ENCODE peak calls at places on chromosomes 1 and 21, in five cellular contexts. K, D, W, M and Y are unnamed samples.

GRCh38 chr1:33429846-33430750 is 797 bp downstream of the PHC2 start:
- DNase-seq in K (peak), D (no peak), W (no peak), M (peak), Y (peak)

GRCh38 chr1:100462291-100463040 is 75.5 kb upstream of the GPR88 start:
- DNase-seq in K (no peak), D (no peak), W (no peak), M (no peak), Y (no peak)

GRCh38 chr1:227318852-227319607 is 738 bp upstream of the CDC42BPA start:
- DNase-seq in K (peak), D (no peak), W (peak), M (peak), Y (no peak)

GRCh38 chr1:201791775-201792166 is 37.2 kb upstream of the IPO9 start:
- DNase-seq in K (no peak), D (no peak), W (peak), M (no peak), Y (no peak)

GRCh38 chr1:155910621-155911121 is 478 bp downstream of the RIT1 start:
- DNase-seq in K (no peak), D (no peak), W (peak), M (no peak), Y (no peak)

GRCh38 chr1:2991753-2992495 is 29.3 kb upstream of the ACTRT2 start:
- DNase-seq in K (peak), D (no peak), W (no peak), M (no peak), Y (no peak)

GRCh38 chr1:182080955-182081582 is 19.6 kb upstream of the ZNF648 start:
- DNase-seq in K (no peak), D (no peak), W (peak), M (peak), Y (peak)

GRCh38 chr1:208929575-208929974 is 653.9 kb upstream of the CAMK1G start:
- DNase-seq in K (no peak), D (no peak), W (peak), M (no peak), Y (no peak)

GRCh38 chr1:93490357-93490756 is 42.4 kb downstream of the FNBP1L start:
- DNase-seq in K (no peak), D (no peak), W (no peak), M (no peak), Y (no peak)

GRCh38 chr1:218499021-218499691 is 154.0 kb downstream of the TGFB2 start:
- DNase-seq in K (no peak), D (no peak), W (peak), M (no peak), Y (no peak)

GRCh38 chr1:90347366-90347765 is 352.5 kb downstream of the ZNF326 start:
- DNase-seq in K (peak), D (no peak), W (no peak), M (no peak), Y (no peak)

GRCh38 chr1:233904979-233905415 is 521 bp downstream of the SLC35F3 start:
- DNase-seq in K (no peak), D (no peak), W (no peak), M (peak), Y (peak)

GRCh38 chr21:38327984-38328383 is 71.2 kb downstream of the KCNJ15 start:
- DNase-seq in K (no peak), D (no peak), W (peak), M (no peak), Y (no peak)

GRCh38 chr1:32242341-32242851 is 4.6 kb upstream of the FAM167B start:
- DNase-seq in K (no peak), D (no peak), W (no peak), M (no peak), Y (no peak)

GRCh38 chr1:92442351-92442750 is 44.4 kb downstream of the GFI1 start:
- DNase-seq in K (no peak), D (no peak), W (no peak), M (no peak), Y (no peak)

GRCh38 chr1:51927029-51927428 is 48.5 kb upstream of the NRDC start:
- DNase-seq in K (no peak), D (no peak), W (peak), M (no peak), Y (no peak)

GRCh38 chr1:7046891-7047290 is 261.6 kb downstream of the CAMTA1 start:
- DNase-seq in K (no peak), D (no peak), W (no peak), M (no peak), Y (no peak)

GRCh38 chr1:154427173-154428139 is 22.3 kb downstream of the IL6R start:
- DNase-seq in K (peak), D (no peak), W (no peak), M (no peak), Y (no peak)

GRCh38 chr1:93296555-93297154 is 49.1 kb upstream of the DR1 start:
- DNase-seq in K (no peak), D (no peak), W (no peak), M (no peak), Y (no peak)

GRCh38 chr21:38495242-38495641 is 3.0 kb downstream of the ERG start:
- DNase-seq in K (no peak), D (no peak), W (no peak), M (no peak), Y (no peak)

GRCh38 chr1:97581614-97582051 is 339.2 kb downstream of the DPYD start:
- DNase-seq in K (no peak), D (no peak), W (peak), M (no peak), Y (no peak)

GRCh38 chr1:203116048-203116810 is 11.3 kb upstream of the ADORA1 start:
- DNase-seq in K (no peak), D (no peak), W (no peak), M (peak), Y (no peak)

GRCh38 chr21:45278156-45278911 is 9.4 kb downstream of the POFUT2 start:
- DNase-seq in K (peak), D (no peak), W (no peak), M (peak), Y (peak)

GRCh38 chr1:154908937-154909336 is 27.6 kb downstream of the PMVK start:
- DNase-seq in K (no peak), D (no peak), W (no peak), M (no peak), Y (no peak)

GRCh38 chr1:178011101-178011828 is 41.4 kb upstream of the SEC16B start:
- DNase-seq in K (no peak), D (no peak), W (peak), M (no peak), Y (no peak)

GRCh38 chr1:14930224-14930965 is 223.2 kb upstream of the TMEM51 start:
- DNase-seq in K (no peak), D (no peak), W (no peak), M (no peak), Y (no peak)

GRCh38 chr1:207959141-207959825 is 48.4 kb upstream of the CD34 start:
- DNase-seq in K (peak), D (peak), W (no peak), M (no peak), Y (peak)

GRCh38 chr1:115118086-115118485 is 28.8 kb upstream of the TSPAN2 start:
- DNase-seq in K (no peak), D (no peak), W (no peak), M (no peak), Y (no peak)

GRCh38 chr1:224317383-224318045 is 12.5 kb downstream of the NVL start:
- DNase-seq in K (no peak), D (no peak), W (no peak), M (no peak), Y (no peak)

GRCh38 chr1:19340387-19340937 is 28.3 kb downstream of the SLC66A1 start:
- DNase-seq in K (no peak), D (no peak), W (no peak), M (no peak), Y (no peak)

GRCh38 chr1:108692724-108693655 is 880 bp downstream of the PRPF38B start:
- DNase-seq in K (peak), D (peak), W (peak), M (no peak), Y (no peak)

GRCh38 chr1:31651025-31651424 is 6.3 kb upstream of the PEF1 start:
- DNase-seq in K (no peak), D (no peak), W (no peak), M (no peak), Y (no peak)

GRCh38 chr1:52748119-52748518 is 21.9 kb downstream of the ZYG11B start:
- DNase-seq in K (no peak), D (no peak), W (no peak), M (no peak), Y (no peak)

GRCh38 chr21:46347791-46348381 is 23.9 kb downstream of the PCNT start:
- DNase-seq in K (no peak), D (peak), W (no peak), M (no peak), Y (no peak)

GRCh38 chr1:66445492-66446181 is 88.3 kb upstream of the SGIP1 start:
- DNase-seq in K (peak), D (no peak), W (no peak), M (no peak), Y (no peak)

GRCh38 chr1:61077676-61078521 is 4.5 kb upstream of the NFIA start:
- DNase-seq in K (peak), D (peak), W (peak), M (peak), Y (no peak)

GRCh38 chr1:17887646-17888395 is 132.7 kb downstream of the ACTL8 start:
- DNase-seq in K (no peak), D (no peak), W (no peak), M (no peak), Y (peak)

GRCh38 chr1:20469406-20470076 is 16.5 kb downstream of the CAMK2N1 start:
- DNase-seq in K (no peak), D (no peak), W (no peak), M (no peak), Y (no peak)
- TF ChIP-seq CTCF in K (no peak), D (no peak), W (peak), M (peak), Y (no peak)

GRCh38 chr1:157624471-157624870 is 26.6 kb upstream of the FCRL4 start:
- DNase-seq in K (no peak), D (no peak), W (no peak), M (no peak), Y (no peak)

GRCh38 chr1:157628773-157629172 is 30.9 kb upstream of the FCRL4 start:
- DNase-seq in K (no peak), D (no peak), W (no peak), M (no peak), Y (no peak)

GRCh38 chr1:157622471-157622870 is 24.6 kb upstream of the FCRL4 start:
- DNase-seq in K (no peak), D (no peak), W (no peak), M (no peak), Y (no peak)

GRCh38 chr1:157626099-157626498 is 28.2 kb upstream of the FCRL4 start:
- DNase-seq in K (no peak), D (no peak), W (no peak), M (no peak), Y (no peak)
- TF ChIP-seq CTCF in K (no peak), D (no peak), W (peak), M (no peak), Y (no peak)

DNA sequence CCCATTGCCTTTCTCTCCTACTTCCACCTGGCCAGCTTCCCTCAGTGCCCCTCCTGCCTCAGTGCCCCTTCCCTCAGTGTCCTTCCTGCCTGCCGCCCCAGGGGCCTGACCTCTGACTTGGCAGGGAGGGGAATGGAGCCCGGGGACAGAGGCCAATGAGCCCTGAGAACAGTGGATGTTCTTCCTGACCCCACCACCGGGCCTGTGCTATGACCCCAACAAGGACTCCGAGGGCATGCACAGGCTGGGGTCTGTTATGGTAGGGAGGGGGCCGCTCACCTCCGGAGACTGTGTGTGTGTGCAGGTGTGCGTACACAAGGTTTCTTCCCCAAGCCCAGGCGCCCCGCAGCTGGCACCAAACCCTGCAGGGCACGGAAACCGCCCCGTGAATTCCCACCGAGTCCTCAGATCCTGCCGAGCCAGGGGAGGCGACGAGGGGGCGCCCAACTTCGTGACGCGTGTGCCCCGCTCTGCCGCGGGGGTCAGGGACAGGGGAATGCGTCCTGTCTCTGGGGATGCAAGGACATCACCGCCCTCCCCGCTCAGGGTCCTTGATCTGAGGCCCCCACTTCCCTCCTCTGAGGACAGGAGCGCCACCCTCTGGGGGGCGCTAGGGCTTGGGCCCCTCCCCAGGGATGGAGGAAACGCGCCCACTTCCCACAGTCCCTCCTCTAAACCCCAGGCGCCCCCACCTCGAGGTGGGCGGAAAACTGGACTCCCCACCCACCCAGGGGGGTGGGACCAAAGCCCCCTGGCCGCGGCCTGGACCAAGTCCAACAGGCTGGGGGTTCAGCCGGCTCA is 725 bp downstream of the RAP1GAP start:
- DNase-seq in K (no peak), D (no peak), W (no peak), M (no peak), Y (no peak)
- TF ChIP-seq CTCF in K (no peak), D (no peak), W (peak), M (peak), Y (no peak)

DNA sequence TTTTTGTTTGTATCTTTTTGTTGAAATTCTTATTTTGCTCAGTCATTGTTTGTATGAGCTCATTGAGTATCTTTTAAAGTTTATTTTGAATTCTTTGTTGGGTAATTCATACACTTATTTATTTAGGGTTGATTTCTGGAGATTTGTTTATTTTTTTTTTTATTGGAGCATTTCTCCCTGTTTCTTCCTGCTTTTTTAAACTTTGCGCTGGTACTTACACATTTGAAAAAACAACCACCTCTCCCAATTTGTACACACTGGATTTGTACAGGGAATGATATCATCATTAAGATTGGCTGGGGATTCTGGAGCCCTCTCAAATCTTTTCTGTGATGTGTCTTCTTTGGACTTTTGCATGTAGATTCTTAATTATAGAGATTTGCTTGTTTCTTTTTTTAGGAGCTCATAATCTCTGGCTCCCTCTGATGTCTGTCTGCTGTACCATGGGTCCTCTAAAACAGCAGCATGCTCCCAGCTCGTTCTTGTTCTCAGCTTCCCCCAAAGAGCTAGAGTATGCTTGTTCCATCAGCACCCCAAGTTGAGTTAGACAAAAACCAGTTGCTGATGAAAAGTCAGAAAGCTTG is 310.7 kb downstream of the DUSP10 start:
- DNase-seq in K (no peak), D (no peak), W (peak), M (no peak), Y (no peak)
- TF ChIP-seq CTCF in K (no peak), D (no peak), W (peak), M (no peak), Y (no peak)

DNA sequence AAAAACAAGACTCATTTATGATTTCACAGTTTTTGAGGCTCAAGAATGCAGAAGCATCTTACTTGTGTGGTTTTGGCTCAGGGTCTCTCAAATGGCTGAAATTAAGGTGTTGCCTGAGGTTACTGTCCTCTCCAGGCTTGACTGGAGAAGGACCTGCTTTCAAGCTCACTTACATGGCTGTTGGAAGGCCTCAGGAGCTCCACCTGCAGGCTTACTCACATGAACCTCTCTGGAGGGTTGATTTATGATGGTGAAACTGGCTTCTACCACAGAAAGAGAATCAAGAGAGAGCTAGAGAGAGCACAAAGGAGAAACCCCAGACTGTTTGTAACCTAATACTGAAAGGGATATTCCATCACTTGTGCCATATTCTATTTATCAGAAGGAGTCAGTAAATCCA is 6.2 kb upstream of the KCNK2 start:
- DNase-seq in K (no peak), D (no peak), W (peak), M (no peak), Y (no peak)
- TF ChIP-seq CTCF in K (no peak), D (no peak), W (peak), M (peak), Y (peak)

GRCh38 chr1:46180082-46180616 is 3.9 kb upstream of the P3R3URF start:
- DNase-seq in K (peak), D (no peak), W (no peak), M (no peak), Y (no peak)
- TF ChIP-seq CTCF in K (no peak), D (no peak), W (no peak), M (no peak), Y (no peak)

GRCh38 chr1:184088037-184088436 is 36.5 kb downstream of the TSEN15 start:
- DNase-seq in K (no peak), D (no peak), W (no peak), M (no peak), Y (no peak)
- TF ChIP-seq CTCF in K (no peak), D (no peak), W (no peak), M (no peak), Y (no peak)

GRCh38 chr1:12014141-12014981 is 4.9 kb upstream of the MIIP start:
- DNase-seq in K (peak), D (no peak), W (peak), M (no peak), Y (no peak)
- TF ChIP-seq CTCF in K (no peak), D (no peak), W (peak), M (no peak), Y (peak)

GRCh38 chr1:20663365-20663764 is 2.2 kb upstream of the DDOST start:
- DNase-seq in K (no peak), D (no peak), W (no peak), M (no peak), Y (no peak)

GRCh38 chr1:20661235-20662109 is at the start of gene DDOST:
- DNase-seq in K (peak), D (peak), W (peak), M (peak), Y (peak)

GRCh38 chr1:20663969-20664715 is 3.0 kb upstream of the DDOST start:
- DNase-seq in K (no peak), D (no peak), W (no peak), M (no peak), Y (no peak)

GRCh38 chr1:20660363-20661234 is 570 bp downstream of the DDOST start:
- DNase-seq in K (no peak), D (no peak), W (no peak), M (no peak), Y (no peak)

DNA sequence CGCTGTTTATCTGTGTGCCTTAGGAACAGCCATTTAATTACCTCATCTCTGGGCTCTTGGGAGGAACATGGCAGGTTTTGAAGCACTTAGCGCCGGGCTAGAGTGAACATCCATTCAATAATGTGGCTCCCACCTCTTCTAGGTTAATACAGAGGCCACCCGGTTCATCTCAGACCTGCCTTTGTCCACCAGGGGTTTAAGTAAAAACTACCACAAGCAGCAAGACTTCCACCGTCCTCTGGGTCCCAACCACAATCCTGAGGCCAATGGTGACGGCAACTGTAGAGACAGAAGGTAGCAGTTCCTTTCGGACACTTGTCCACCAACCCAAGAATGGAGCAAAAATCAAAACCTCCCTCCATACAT is 924 bp upstream of the DDOST start:
- DNase-seq in K (no peak), D (no peak), W (no peak), M (no peak), Y (no peak)
- TF ChIP-seq CTCF in K (no peak), D (no peak), W (no peak), M (no peak), Y (no peak)